ENCODE peak calls at places on chromosomes 16 and 17, in eight cellular contexts. D is activated CD4-positive, alpha-beta T cell treated with anti-CD3 and anti-CD28 coated beads for 24 hours; H is SJCRH30; O is midbrain; W is anterior cingulate cortex; C is kidney epithelial cell; M is NCI-H2029; T is NCI-H526 treated with DMSO at 0.1 percent for 48 hours. F is an unnamed sample.
A peak's percentile ranks its signal among the peaks of the same experiment; 100 is the strongest.

GRCh38 chr16:57374067-57374534 is 1.8 kb downstream of the CX3CL1 start:
- DNase-seq in D (no peak), H (no peak), O (no peak), W (peak; percentile 19), C (no peak), M (no peak), T (no peak), F (peak; percentile 28)

GRCh38 chr16:89363621-89364393 is 126.6 kb downstream of the ANKRD11 start:
- DNase-seq in D (peak; percentile 37), H (no peak), O (no peak), W (no peak), C (no peak), M (no peak), T (no peak), F (no peak)

GRCh38 chr17:17880577-17881196 is 43.9 kb upstream of the SREBF1 start:
- DNase-seq in D (no peak), H (no peak), O (no peak), W (no peak), C (no peak), M (no peak), T (no peak), F (no peak)

GRCh38 chr16:85437161-85438052 is 175.7 kb upstream of the GSE1 start:
- DNase-seq in D (no peak), H (peak; percentile 83), O (no peak), W (no peak), C (no peak), M (peak; percentile 56), T (peak; percentile 69), F (no peak)

GRCh38 chr16:65375651-65376050 is 253.8 kb upstream of the CDH11 start:
- DNase-seq in D (no peak), H (no peak), O (no peak), W (no peak), C (no peak), M (no peak), T (no peak), F (no peak)

GRCh38 chr17:63956296-63956920 is 16.3 kb downstream of the SCN4A start:
- DNase-seq in D (no peak), H (no peak), O (no peak), W (no peak), C (no peak), M (no peak), T (no peak), F (no peak)

GRCh38 chr17:42878123-42878880 is 22.3 kb upstream of the G6PC1 start:
- DNase-seq in D (no peak), H (no peak), O (no peak), W (no peak), C (no peak), M (no peak), T (no peak), F (no peak)

GRCh38 chr16:50335198-50335958 is 33.4 kb downstream of the BRD7 start:
- DNase-seq in D (no peak), H (no peak), O (no peak), W (no peak), C (no peak), M (no peak), T (no peak), F (no peak)

GRCh38 chr16:11329080-11329491 is 16.2 kb upstream of the RMI2 start:
- DNase-seq in D (no peak), H (no peak), O (no peak), W (no peak), C (no peak), M (no peak), T (peak; percentile 41), F (no peak)